ENCODE peak calls at places on chromosomes 2 and 18, in ten cellular contexts. Y, U, F, I, K, M, L, Q, X and E are unnamed samples. For H3K4me1, the result is how much of the 10 kb centered on the place peaks cover.

GRCh38 chr2:141522048-141522447 is 608.8 kb downstream of the LRP1B start:
- DNase-seq in X (no peak), K (no peak), Y (no peak), L (no peak), U (no peak), I (no peak), Q (no peak), F (no peak), M (no peak), E (no peak)

GRCh38 chr18:7198326-7198725 is 32.6 kb upstream of the LRRC30 start:
- DNase-seq in Y (no peak), L (no peak), F (no peak), U (no peak), X (no peak), K (no peak), M (no peak), I (no peak), Q (no peak), E (no peak)

GRCh38 chr2:17758123-17758522 is 4.2 kb downstream of the GEN1 start:
- DNase-seq in Q (no peak), Y (no peak), L (no peak), U (no peak), X (no peak), F (no peak), I (no peak), M (no peak), K (no peak), E (no peak)

GRCh38 chr2:68765739-68766377 is 31.2 kb downstream of the ARHGAP25 start:
- DNase-seq in Y (no peak), Q (peak), L (no peak), I (no peak), M (no peak), F (no peak), X (no peak), K (no peak), U (no peak), E (no peak)

GRCh38 chr2:40418614-40419013 is 33.3 kb downstream of the SLC8A1 start:
- DNase-seq in F (no peak), L (no peak), Y (no peak), X (no peak), K (no peak), Q (peak), U (no peak), M (no peak), I (no peak), E (no peak)

GRCh38 chr2:131044078-131044756 is 49.0 kb downstream of the FAM168B start:
- DNase-seq in M (no peak), U (no peak), Y (peak), K (no peak), F (no peak), Q (no peak), X (peak), L (no peak), I (no peak), E (no peak)

GRCh38 chr2:236943841-236944513 is 141.7 kb upstream of the COPS8 start:
- DNase-seq in F (no peak), L (no peak), Q (no peak), M (no peak), X (no peak), I (no peak), K (no peak), Y (no peak), U (no peak), E (peak)

GRCh38 chr2:150729495-150729955 is 242.1 kb upstream of the RND3 start:
- DNase-seq in U (no peak), Q (peak), X (no peak), Y (no peak), L (no peak), K (no peak), M (no peak), F (no peak), I (no peak), E (no peak)

GRCh38 chr2:20561703-20562454 is 89.0 kb downstream of the HS1BP3 start:
- DNase-seq in F (no peak), M (no peak), U (no peak), K (no peak), Y (peak), Q (peak), X (peak), L (no peak), I (no peak), E (no peak)

GRCh38 chr18:37566479-37567060 is 972 bp upstream of the CELF4 start:
- DNase-seq in F (no peak), U (no peak), Q (no peak), X (peak), L (no peak), M (no peak), K (no peak), I (no peak), Y (peak), E (no peak)

GRCh38 chr18:3983351-3983969 is 471.6 kb downstream of the DLGAP1 start:
- DNase-seq in L (no peak), M (no peak), X (no peak), K (no peak), F (no peak), U (peak), I (no peak), Y (no peak), Q (peak), E (no peak)

GRCh38 chr2:84902526-84902925 is 2.9 kb upstream of the TMSB10 start:
- DNase-seq in U (no peak), X (peak), F (no peak), K (no peak), M (no peak), I (no peak), L (no peak), Y (no peak), Q (no peak), E (no peak)

GRCh38 chr2:145692971-145693478 is 1173.1 kb upstream of the ZEB2 start:
- DNase-seq in I (no peak), K (no peak), U (peak), Y (no peak), Q (peak), L (no peak), X (no peak), M (no peak), F (no peak), E (no peak)

GRCh38 chr18:11324956-11325873 is 175.8 kb upstream of the PIEZO2 start:
- DNase-seq in Q (peak), Y (no peak), X (no peak), I (no peak), L (no peak), K (no peak), F (no peak), U (no peak), M (no peak), E (no peak)

GRCh38 chr2:9985531-9985930 is 34.0 kb downstream of the GRHL1 start:
- DNase-seq in I (no peak), X (no peak), L (no peak), K (no peak), Y (no peak), M (no peak), Q (no peak), F (no peak), U (no peak), E (no peak)

GRCh38 chr2:229586746-229587705 is 127.3 kb downstream of the DNER start:
- DNase-seq in F (peak), L (peak), X (peak), K (peak), I (peak), U (peak), M (peak), Q (peak), Y (peak), E (no peak)

GRCh38 chr2:46082531-46083485 is 214.4 kb upstream of the EPAS1 start:
- DNase-seq in K (no peak), U (no peak), X (no peak), F (peak), L (no peak), Y (no peak), I (no peak), Q (peak), M (no peak), E (no peak)

GRCh38 chr2:176542456-176542855 is 273.2 kb downstream of the MTX2 start:
- DNase-seq in F (no peak), U (no peak), X (no peak), Y (no peak), I (no peak), L (no peak), Q (no peak), K (no peak), M (no peak), E (no peak)

GRCh38 chr2:6730821-6731220 is 134.9 kb downstream of the CMPK2 start:
- DNase-seq in Y (no peak), Q (no peak), U (no peak), I (no peak), K (no peak), X (no peak), L (no peak), M (no peak), F (no peak), E (no peak)

GRCh38 chr18:6755107-6755506 is 25.6 kb downstream of the ARHGAP28 start:
- DNase-seq in K (no peak), F (no peak), U (no peak), Y (no peak), Q (peak), M (no peak), L (no peak), I (no peak), X (no peak), E (no peak)

GRCh38 chr2:119225084-119225864 is 1.6 kb downstream of the STEAP3 start:
- DNase-seq in X (peak), K (no peak), M (no peak), Y (no peak), U (no peak), L (no peak), Q (peak), F (no peak), I (no peak), E (no peak)

GRCh38 chr18:13284330-13285027 is 65.9 kb downstream of the LDLRAD4 start:
- DNase-seq in M (no peak), U (no peak), I (peak), L (no peak), Y (peak), X (no peak), Q (no peak), F (peak), K (no peak), E (no peak)

GRCh38 chr2:105177546-105178254 is 63.8 kb upstream of the GPR45 start:
- DNase-seq in Y (no peak), Q (no peak), M (no peak), F (no peak), K (no peak), L (no peak), U (no peak), I (no peak), X (peak), E (no peak)

GRCh38 chr2:225512873-225513580 is 113.5 kb downstream of the NYAP2 start:
- DNase-seq in Y (no peak), F (no peak), I (no peak), M (no peak), K (no peak), Q (peak), X (no peak), L (no peak), U (peak), E (no peak)

GRCh38 chr2:675051-675450 is 2.2 kb downstream of the TMEM18 start:
- DNase-seq in K (no peak), X (peak), U (no peak), Q (no peak), L (no peak), M (no peak), F (no peak), I (no peak), Y (no peak), E (no peak)

GRCh38 chr18:74604774-74605173 is 7.1 kb downstream of the ZNF407 start:
- DNase-seq in Q (peak), Y (no peak), L (no peak), M (no peak), X (no peak), U (no peak), K (no peak), F (no peak), I (no peak), E (no peak)

GRCh38 chr2:144162652-144163051 is 357.3 kb downstream of the ZEB2 start:
- DNase-seq in X (peak), Y (no peak), L (no peak), K (no peak), U (peak), F (no peak), I (no peak), Q (no peak), M (no peak), E (peak)

GRCh38 chr18:79679552-79680099 is at the start of gene CTDP1:
- DNase-seq in I (peak), F (peak), K (peak), Q (peak), X (peak), M (peak), L (peak), U (peak), Y (peak), E (peak)

GRCh38 chr2:234967201-234967873 is 15.5 kb downstream of the SH3BP4 start:
- DNase-seq in K (no peak), M (no peak), U (no peak), X (peak), Q (no peak), Y (no peak), L (no peak), F (no peak), I (peak), E (no peak)
- H3K4me1 ChIP-seq in K (under half), M (under half), U (under half), X (under half), Q (under half), Y (under half), L (under half), F (under half), I (under half), E (under half)

DNA sequence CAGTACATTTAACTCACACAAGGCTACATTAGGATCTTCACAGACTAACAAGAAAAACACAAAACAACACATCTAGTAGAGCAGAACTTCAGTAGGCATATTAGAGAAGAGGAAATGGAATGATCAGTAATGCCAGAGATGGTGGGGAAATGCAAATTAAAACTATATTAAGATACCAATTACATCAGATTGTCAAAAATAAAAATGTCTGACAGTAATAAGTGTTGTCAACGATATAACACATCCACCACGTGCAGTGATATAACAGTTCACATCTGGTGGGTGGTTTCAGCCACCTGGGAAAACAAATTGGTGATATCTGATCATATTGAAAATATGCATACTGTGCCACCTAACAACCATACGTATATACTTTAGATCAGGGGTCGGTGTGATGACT is 59.9 kb downstream of the GALNT1 start:
- DNase-seq in I (no peak), Y (no peak), F (no peak), U (no peak), M (no peak), Q (no peak), K (no peak), X (no peak), L (no peak), E (no peak)
- H3K27ac ChIP-seq in I (no peak), Y (no peak), F (no peak), U (no peak), M (no peak), Q (no peak), K (no peak), X (no peak), L (no peak), E (no peak)

DNA sequence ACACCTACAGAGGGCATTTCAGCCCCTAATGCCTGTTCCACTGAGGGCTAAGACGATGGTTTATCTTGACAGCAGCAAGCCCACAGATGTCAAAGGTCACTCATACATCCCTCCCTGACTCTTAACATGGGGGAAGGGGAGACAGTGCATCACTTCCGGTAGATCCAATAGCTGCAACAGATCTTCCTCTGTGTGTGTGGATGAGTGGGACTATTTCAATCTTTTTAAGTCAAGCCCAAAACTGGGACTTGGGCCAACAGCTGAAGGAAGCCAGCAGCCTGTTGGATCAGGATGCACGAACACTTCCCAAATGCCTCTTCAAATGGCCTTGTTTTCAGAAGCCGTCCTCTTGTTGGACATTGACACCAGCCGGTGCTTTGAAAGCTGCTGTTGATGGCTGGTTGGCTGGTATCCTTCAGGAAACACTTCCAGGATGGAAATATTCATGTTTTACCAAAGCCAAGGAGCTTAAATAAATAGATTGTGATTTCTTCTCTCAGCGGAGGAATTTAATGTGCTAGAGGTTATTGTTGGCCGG is 59.2 kb downstream of the IL1R2 start:
- DNase-seq in X (no peak), Y (peak), Q (peak), L (peak), K (peak), F (peak), M (peak), U (no peak), I (peak), E (no peak)
- TF ChIP-seq CTCF in X (no peak), Y (no peak), Q (no peak), L (no peak), K (no peak), F (no peak), M (no peak), U (no peak), I (no peak), E (no peak)

DNA sequence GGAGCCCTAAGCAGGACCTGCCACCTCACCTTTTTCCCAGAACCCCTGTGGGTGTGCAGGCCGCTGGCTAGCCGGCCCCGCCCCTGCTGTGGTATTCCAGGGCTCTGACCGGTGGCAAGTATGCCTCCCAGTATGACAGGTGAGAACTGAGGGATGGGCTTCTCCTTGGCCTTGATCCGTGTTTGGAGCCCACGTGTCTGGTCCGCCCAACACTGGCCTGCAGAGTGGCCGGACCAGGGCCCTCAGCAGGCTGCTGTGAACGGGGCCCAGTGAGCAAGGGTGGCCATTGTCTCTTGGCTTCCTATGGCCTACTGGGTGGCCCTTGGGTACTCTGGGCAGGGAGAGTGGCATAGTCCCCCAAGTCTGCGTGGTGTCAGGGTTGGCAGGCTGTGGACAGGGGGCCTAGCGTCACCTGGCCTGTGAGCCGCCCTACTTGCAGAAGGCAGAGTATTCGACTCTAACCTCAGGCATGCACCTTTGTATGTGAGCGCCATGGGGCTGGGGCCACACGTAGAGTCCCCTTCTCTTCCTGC is 1.8 kb downstream of the RNPEPL1 start:
- DNase-seq in F (peak), I (peak), X (no peak), L (peak), K (no peak), U (no peak), Y (peak), Q (no peak), M (peak), E (peak)
- H3K4me1 ChIP-seq in F (under half), I (under half), X (under half), L (under half), K (under half), U (under half), Y (under half), Q (under half), M (under half), E (half or more)